ENCODE peak calls at places on chromosomes 4 and X, in four cellular contexts. A, E, V and N are unnamed samples.

GRCh38 chr4:66920514-66920913 is 624.8 kb downstream of the CENPC start:
- DNase-seq in E (no peak), V (no peak), A (no peak), N (no peak)

GRCh38 chr4:57037982-57038604 is 59.4 kb downstream of the POLR2B start:
- DNase-seq in A (peak; percentile 50), E (peak; percentile 65), V (no peak), N (peak; percentile 81)

GRCh38 chrX:110853610-110854009 is 58.0 kb upstream of the CHRDL1 start:
- DNase-seq in A (peak; percentile 14), V (no peak), E (peak; percentile 21), N (peak; percentile 21)

GRCh38 chrX:24098932-24099331 is 44.2 kb downstream of the EIF2S3 start:
- DNase-seq in E (no peak), A (no peak), V (no peak), N (no peak)

GRCh38 chrX:154082396-154083133 is 15.0 kb downstream of the MECP2 start:
- DNase-seq in A (peak; percentile 19), E (no peak), V (no peak), N (no peak)

GRCh38 chr4:74449571-74450297 is 4.8 kb downstream of the AREG start:
- DNase-seq in V (no peak), E (no peak), A (peak; percentile 58), N (no peak)

GRCh38 chr4:29708473-29708872 is 1011.7 kb upstream of the PCDH7 start:
- DNase-seq in V (no peak), A (peak; percentile 39), E (no peak), N (no peak)

GRCh38 chrX:134572816-134573682 is 85.2 kb downstream of the PLAC1 start:
- DNase-seq in V (no peak), E (no peak), A (peak; percentile 56), N (no peak)

GRCh38 chr4:79408063-79408462 is at the start of gene GK2:
- DNase-seq in E (no peak), A (no peak), V (no peak), N (no peak)

GRCh38 chrX:45479835-45480422 is 279.3 kb upstream of the DIPK2B start:
- DNase-seq in A (peak; percentile 62), E (no peak), V (no peak), N (no peak)

GRCh38 chrX:20116575-20117240 is at the start of gene MAP7D2:
- DNase-seq in E (no peak), A (no peak), V (no peak), N (peak; percentile 44)

GRCh38 chr4:101833455-101833854 is 42.9 kb downstream of the BANK1 start:
- DNase-seq in E (no peak), A (no peak), V (no peak), N (no peak)

GRCh38 chr4:92234393-92235176 is 69.2 kb upstream of the GRID2 start:
- DNase-seq in E (no peak), A (peak; percentile 70), V (no peak), N (no peak)

GRCh38 chr4:107579099-107579498 is 140.9 kb downstream of the PAPSS1 start:
- DNase-seq in A (no peak), E (peak; percentile 50), V (no peak), N (no peak)

GRCh38 chr4:85842540-85842939 is 367.6 kb downstream of the ARHGAP24 start:
- DNase-seq in A (no peak), V (no peak), E (no peak), N (no peak)

GRCh38 chr4:67122029-67122428 is 423.3 kb downstream of the CENPC start:
- DNase-seq in E (peak; percentile 34), A (no peak), V (no peak), N (no peak)

GRCh38 chrX:2901367-2902036 is 27.6 kb downstream of the ARSD start:
- DNase-seq in V (no peak), A (no peak), E (no peak), N (no peak)

GRCh38 chr4:184312126-184312525 is 94.5 kb upstream of the ENPP6 start:
- DNase-seq in A (no peak), E (no peak), V (no peak), N (no peak)

GRCh38 chrX:12372111-12372510 is 233.8 kb downstream of the FRMPD4 start:
- DNase-seq in A (peak; percentile 42), E (no peak), V (no peak), N (no peak)

GRCh38 chrX:2848806-2849420 is 20.2 kb downstream of the GYG2 start:
- DNase-seq in V (no peak), A (peak; percentile 1), E (no peak), N (peak; percentile 21)

GRCh38 chr4:34193451-34194154 is 2050.7 kb downstream of the ARAP2 start:
- DNase-seq in A (peak; percentile 17), V (no peak), E (no peak), N (no peak)

GRCh38 chr4:182604953-182605352 is 312.2 kb downstream of the DCTD start:
- DNase-seq in A (peak; percentile 1), V (no peak), E (no peak), N (no peak)

GRCh38 chr4:137213372-137214173 is 318.7 kb downstream of the PCDH18 start:
- DNase-seq in V (no peak), E (no peak), A (no peak), N (no peak)

GRCh38 chr4:181897935-181898334 is 345.3 kb upstream of the TENM3 start:
- DNase-seq in A (no peak), V (no peak), E (no peak), N (no peak)

GRCh38 chr4:73661646-73662119 is 41.4 kb upstream of the RASSF6 start:
- DNase-seq in E (no peak), V (no peak), A (peak; percentile 55), N (no peak)

GRCh38 chr4:64581422-64581821 is 172.2 kb upstream of the TECRL start:
- DNase-seq in E (no peak), A (peak; percentile 22), V (no peak), N (no peak)

GRCh38 chr4:42610941-42611340 is 46.0 kb downstream of the ATP8A1 start:
- DNase-seq in A (no peak), E (no peak), V (no peak), N (no peak)

GRCh38 chrX:41180194-41180902 is 95.1 kb downstream of the USP9X start:
- DNase-seq in E (peak; percentile 46), A (peak; percentile 21), V (no peak), N (peak; percentile 33)

GRCh38 chr4:29467044-29467717 is 1253.0 kb upstream of the PCDH7 start:
- DNase-seq in V (no peak), E (no peak), A (no peak), N (no peak)

GRCh38 chrX:153669174-153669890 is 4.3 kb downstream of the PNCK start:
- DNase-seq in E (peak; percentile 66), A (no peak), V (peak; percentile 69), N (peak; percentile 65)

GRCh38 chr4:168840988-168841681 is 168.9 kb downstream of the CBR4 start:
- DNase-seq in E (no peak), A (no peak), V (no peak), N (no peak)

GRCh38 chr4:168843635-168844034 is 166.4 kb downstream of the CBR4 start:
- DNase-seq in E (no peak), A (peak; percentile 53), V (no peak), N (no peak)

GRCh38 chr4:168840386-168840763 is 169.7 kb downstream of the CBR4 start:
- DNase-seq in A (no peak), V (no peak), E (no peak), N (no peak)

GRCh38 chr4:168841682-168842019 is 168.4 kb downstream of the CBR4 start:
- DNase-seq in V (no peak), A (no peak), E (no peak), N (no peak)

DNA sequence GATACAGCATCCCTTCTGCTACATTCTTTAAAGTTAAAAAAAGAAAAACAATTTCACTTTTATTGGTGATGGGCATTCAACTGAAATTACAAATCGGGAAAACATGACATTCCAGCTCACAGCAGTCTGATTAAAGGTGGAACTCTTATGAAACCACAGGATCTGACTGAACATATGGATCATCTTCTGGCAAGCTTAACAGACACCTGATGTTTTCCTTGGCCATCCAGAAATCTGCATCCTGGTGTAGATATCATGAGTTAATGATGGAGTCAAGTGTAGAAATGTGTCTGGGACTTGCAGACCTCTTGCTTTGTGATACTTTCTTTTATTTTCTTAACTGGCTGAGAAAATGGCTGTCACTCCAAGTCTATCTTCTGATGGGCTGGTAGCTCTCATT is 167.9 kb downstream of the CBR4 start:
- DNase-seq in E (no peak), V (no peak), A (no peak), N (no peak)
- TF ChIP-seq CTCF in E (no peak), V (no peak), A (no peak), N (no peak)

GRCh38 chr4:147496500-147496899 is 15.6 kb downstream of the EDNRA start:
- DNase-seq in V (no peak), E (no peak), A (no peak), N (no peak)

GRCh38 chr4:147491076-147491475 is 10.2 kb downstream of the EDNRA start:
- DNase-seq in A (no peak), E (no peak), V (no peak), N (no peak)

GRCh38 chr4:147492761-147493160 is 11.9 kb downstream of the EDNRA start:
- DNase-seq in V (peak; percentile 86), A (no peak), E (no peak), N (no peak)

GRCh38 chr4:147492301-147492700 is 11.4 kb downstream of the EDNRA start:
- DNase-seq in V (no peak), A (no peak), E (no peak), N (no peak)

DNA sequence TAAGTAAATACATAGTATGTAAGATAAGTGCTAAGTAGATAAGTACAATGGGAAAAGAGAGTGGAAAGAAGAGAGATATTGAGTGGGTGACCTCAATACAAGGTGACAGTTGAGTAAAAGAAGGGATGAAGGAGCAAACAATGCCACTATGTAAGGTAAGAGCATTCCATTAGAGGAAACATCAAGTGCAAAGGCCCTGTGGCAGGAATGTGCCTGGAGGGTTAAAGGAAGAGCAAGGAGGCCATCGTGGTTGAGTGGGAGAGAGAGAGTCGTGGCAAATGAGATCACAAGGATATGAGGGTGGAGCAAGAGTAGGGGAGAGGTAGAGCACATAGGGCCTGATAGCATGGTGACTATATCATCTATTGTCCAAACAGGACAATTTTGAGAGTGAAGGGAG is 13.4 kb downstream of the EDNRA start:
- DNase-seq in A (no peak), V (no peak), E (no peak), N (no peak)
- TF ChIP-seq CTCF in A (no peak), V (no peak), E (no peak), N (no peak)

GRCh38 chrX:138740361-138740760 is 28.8 kb upstream of the FGF13 start:
- DNase-seq in A (no peak), V (no peak), E (no peak), N (no peak)
- TF ChIP-seq CTCF in A (no peak), V (no peak), E (no peak), N (no peak)

GRCh38 chr4:113292371-113293042 is 243.1 kb downstream of the ANK2 start:
- DNase-seq in E (peak; percentile 67), V (no peak), A (no peak), N (peak; percentile 24)

GRCh38 chr4:113294910-113295309 is 245.5 kb downstream of the ANK2 start:
- DNase-seq in E (no peak), V (no peak), A (no peak), N (no peak)

GRCh38 chr4:113290666-113291065 is 241.2 kb downstream of the ANK2 start:
- DNase-seq in E (peak; percentile 57), A (no peak), V (no peak), N (no peak)

GRCh38 chr4:113293043-113293560 is 243.6 kb downstream of the ANK2 start:
- DNase-seq in A (no peak), V (no peak), E (no peak), N (no peak)

GRCh38 chr4:113293673-113294072 is 244.2 kb downstream of the ANK2 start:
- DNase-seq in A (no peak), E (no peak), V (no peak), N (no peak)
- TF ChIP-seq CTCF in A (no peak), E (no peak), V (no peak), N (no peak)